ENCODE peak calls at places on chromosome 13, in five cellular contexts. C, X, R, F and P are unnamed samples. For H3K27me3, the result is how much of the 10 kb centered on the place peaks cover.

GRCh38 chr13:21326155-21327030 is 132.7 kb downstream of the ZDHHC20 start:
- DNase-seq in C (peak), R (peak), F (peak), X (peak), P (no peak)

GRCh38 chr13:84607614-84608013 is 725.3 kb upstream of the SLITRK1 start:
- DNase-seq in R (peak), F (no peak), C (no peak), X (no peak), P (no peak)

GRCh38 chr13:94607939-94608338 is 6.3 kb downstream of the GPR180 start:
- DNase-seq in R (no peak), X (no peak), F (no peak), C (no peak), P (no peak)

GRCh38 chr13:97321101-97321500 is 99.0 kb downstream of the MBNL2 start:
- DNase-seq in X (no peak), R (no peak), C (no peak), F (no peak), P (no peak)

GRCh38 chr13:44434441-44435141 is 61.0 kb downstream of the SERP2 start:
- DNase-seq in C (no peak), R (no peak), F (peak), X (no peak), P (peak)

GRCh38 chr13:21055016-21055415 is 6.4 kb downstream of the LATS2 start:
- DNase-seq in C (no peak), X (no peak), R (no peak), F (no peak), P (no peak)

GRCh38 chr13:40629678-40630384 is 36.6 kb downstream of the FOXO1 start:
- DNase-seq in X (no peak), R (no peak), C (no peak), F (no peak), P (no peak)

GRCh38 chr13:81025091-81025490 is 684.2 kb upstream of the SPRY2 start:
- DNase-seq in F (no peak), C (no peak), X (no peak), R (no peak), P (no peak)

GRCh38 chr13:32259116-32259515 is 56.0 kb downstream of the ZAR1L start:
- DNase-seq in C (no peak), X (no peak), R (no peak), F (no peak), P (no peak)

GRCh38 chr13:47598340-47598911 is 402.6 kb downstream of the SUCLA2 start:
- DNase-seq in X (no peak), F (no peak), C (no peak), R (no peak), P (no peak)

GRCh38 chr13:47592256-47592655 is 408.8 kb downstream of the SUCLA2 start:
- DNase-seq in C (no peak), R (no peak), X (no peak), F (no peak), P (no peak)

DNA sequence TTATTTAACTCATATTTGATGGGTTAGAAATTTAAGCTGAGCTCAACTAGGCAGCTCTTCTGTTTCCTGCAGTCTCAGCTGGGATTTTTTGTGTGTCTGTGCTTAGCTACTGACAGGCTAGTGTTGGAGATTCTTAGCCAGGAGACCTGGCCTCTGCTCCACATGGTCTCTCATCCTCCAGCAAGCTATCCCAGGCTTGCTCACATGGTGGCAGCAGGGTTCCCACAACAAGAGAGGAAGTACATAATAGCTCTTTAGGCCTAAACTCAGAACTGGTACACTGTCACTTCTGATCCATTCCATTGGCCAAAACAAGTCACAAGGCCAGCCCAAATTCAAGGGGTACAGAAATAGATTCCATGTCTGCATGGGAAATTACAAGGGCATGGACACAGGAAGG is 406.2 kb downstream of the SUCLA2 start:
- DNase-seq in F (no peak), C (no peak), R (no peak), X (peak), P (peak)
- TF ChIP-seq CTCF in F (no peak), C (no peak), R (no peak), X (peak), P (peak)

DNA sequence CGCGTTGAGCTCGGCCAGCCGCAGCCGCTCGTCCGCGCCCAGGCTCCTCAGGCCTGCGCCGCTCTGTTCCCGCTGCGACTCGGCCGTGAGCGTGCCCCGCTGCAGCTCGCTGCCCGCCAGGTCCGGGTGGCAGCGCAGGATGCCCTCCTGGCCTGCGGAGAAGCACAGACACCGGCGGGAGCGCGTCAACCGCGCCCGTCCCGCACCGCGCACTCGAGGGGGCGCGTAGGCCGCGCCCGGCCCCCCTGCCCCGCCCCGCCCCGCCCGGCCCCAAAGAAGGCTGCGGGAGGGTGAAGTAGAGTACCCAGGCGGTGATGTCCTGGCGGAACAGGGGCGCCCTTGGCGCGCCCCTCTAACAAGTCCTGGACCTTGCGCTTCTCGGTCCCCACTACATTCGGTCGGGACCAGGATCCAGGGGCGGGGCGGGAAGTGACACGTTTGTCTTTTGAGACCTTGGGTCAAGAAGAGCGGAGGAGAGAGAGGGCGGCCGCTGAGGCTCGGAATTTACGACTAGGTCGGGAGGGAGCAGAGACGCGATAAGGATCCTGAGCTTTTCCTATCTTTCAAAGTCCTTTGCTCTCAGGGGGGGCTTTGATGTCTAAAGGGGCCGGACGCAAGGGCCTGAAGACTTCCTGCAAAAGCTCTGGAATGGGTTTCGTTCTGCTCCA is 9.3 kb upstream of the CDX2 start:
- DNase-seq in X (peak), F (no peak), R (no peak), C (no peak), P (no peak)
- H3K27me3 ChIP-seq in X (half or more), F (half or more), R (under half), C (under half), P (half or more)

DNA sequence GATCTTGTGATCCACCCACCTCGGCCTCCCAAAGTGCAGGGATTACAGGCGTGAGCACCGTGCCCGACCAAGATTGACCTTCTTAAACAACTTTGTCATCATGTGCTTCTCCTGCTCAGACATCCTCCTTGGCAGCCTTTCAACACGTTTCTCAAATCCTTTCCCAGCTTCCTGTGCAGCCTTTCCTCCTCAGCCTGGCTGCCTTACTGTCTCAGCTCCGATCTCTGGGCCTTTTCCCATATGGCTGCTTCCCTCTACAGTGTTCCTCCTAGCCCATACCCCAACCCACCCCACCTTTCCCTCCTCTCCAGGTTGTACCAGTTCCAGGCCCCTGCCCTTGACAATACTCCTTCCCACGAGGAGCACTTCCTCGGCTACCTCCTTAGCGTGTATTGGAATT is 7.2 kb downstream of the PHF11 start:
- DNase-seq in X (no peak), R (no peak), F (no peak), C (no peak), P (no peak)
- TF ChIP-seq CTCF in X (no peak), R (no peak), F (no peak), C (no peak), P (no peak)

DNA sequence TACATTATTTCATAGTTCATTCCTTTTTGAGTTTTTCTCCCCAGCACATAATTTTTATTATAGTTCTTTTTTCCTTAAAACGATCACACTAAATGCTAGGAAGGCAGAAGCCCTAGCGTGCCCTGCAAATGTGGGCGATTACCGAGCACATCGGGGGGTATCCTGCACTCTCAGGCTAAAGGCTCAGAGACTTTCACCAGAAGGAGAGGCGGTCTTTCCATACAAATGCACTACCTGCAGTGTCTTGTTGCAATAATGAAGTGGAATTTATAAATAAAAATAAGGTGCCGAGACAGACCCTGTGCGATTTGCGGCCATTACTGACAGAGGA is 29.3 kb upstream of the SPACA7 start:
- DNase-seq in F (no peak), R (no peak), C (no peak), X (peak), P (peak)
- H3K27me3 ChIP-seq in F (under half), R (under half), C (under half), X (under half), P (half or more)

GRCh38 chr13:43023244-43023931 is at the start of gene DNAJC15:
- DNase-seq in C (peak), X (peak), R (peak), F (peak), P (peak)
- TF ChIP-seq CTCF in C (no peak), X (no peak), R (no peak), F (peak), P (no peak)

DNA sequence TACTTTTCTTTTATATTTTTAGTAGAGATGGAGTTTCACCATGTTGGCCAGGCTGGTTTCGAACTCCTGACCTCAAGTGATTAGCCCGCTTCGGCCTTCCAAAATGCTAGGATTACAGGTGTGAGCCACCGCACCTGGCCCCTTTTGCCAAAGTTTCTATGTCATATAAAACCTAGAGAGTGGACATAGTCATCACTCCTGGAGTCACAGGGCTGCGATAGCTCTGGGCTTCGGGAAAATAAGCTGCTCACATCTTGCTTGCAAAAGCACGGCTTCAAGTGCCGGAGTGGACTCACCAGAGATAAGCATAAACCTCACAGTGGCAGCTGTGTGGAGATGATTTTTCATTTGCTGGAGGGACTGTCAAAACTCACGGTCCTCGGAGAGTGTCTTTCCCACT is 171.2 kb downstream of the TEX29 start:
- DNase-seq in R (no peak), F (no peak), X (no peak), C (no peak), P (peak)
- H3K27me3 ChIP-seq in R (under half), F (under half), X (under half), C (under half), P (half or more)

GRCh38 chr13:46615888-46616531 is 63.0 kb downstream of the LRCH1 start:
- DNase-seq in R (no peak), C (no peak), X (no peak), F (no peak), P (no peak)

GRCh38 chr13:46612258-46612657 is 59.3 kb downstream of the LRCH1 start:
- DNase-seq in F (no peak), X (no peak), R (no peak), C (no peak), P (no peak)

GRCh38 chr13:46613409-46614049 is 60.6 kb downstream of the LRCH1 start:
- DNase-seq in C (no peak), X (no peak), F (no peak), R (no peak), P (no peak)

GRCh38 chr13:46617382-46617781 is 64.4 kb downstream of the LRCH1 start:
- DNase-seq in C (no peak), X (no peak), R (no peak), F (no peak), P (no peak)

GRCh38 chr13:46614582-46614981 is 61.6 kb downstream of the LRCH1 start:
- DNase-seq in X (no peak), C (no peak), R (no peak), F (no peak), P (no peak)
- TF ChIP-seq CTCF in X (no peak), C (no peak), R (no peak), F (no peak), P (no peak)

GRCh38 chr13:99995104-99995502 is 13.5 kb downstream of the ZIC2 start:
- DNase-seq in X (no peak), F (no peak), C (no peak), R (no peak), P (no peak)
- H3K27me3 ChIP-seq in X (half or more), F (half or more), C (half or more), R (under half), P (under half)

GRCh38 chr13:68810660-68811059 is 1297.0 kb upstream of the ATXN8OS start:
- DNase-seq in R (no peak), X (peak), C (no peak), F (no peak), P (no peak)
- TF ChIP-seq CTCF in R (no peak), X (peak), C (no peak), F (no peak), P (peak)

GRCh38 chr13:25420161-25420560 is 48.4 kb downstream of the ATP8A2 start:
- DNase-seq in X (no peak), R (no peak), C (no peak), F (no peak), P (no peak)

GRCh38 chr13:25423831-25424230 is 52.1 kb downstream of the ATP8A2 start:
- DNase-seq in R (no peak), X (no peak), C (no peak), F (no peak), P (no peak)

GRCh38 chr13:25421602-25422001 is 49.8 kb downstream of the ATP8A2 start:
- DNase-seq in X (no peak), R (no peak), C (no peak), F (no peak), P (no peak)

DNA sequence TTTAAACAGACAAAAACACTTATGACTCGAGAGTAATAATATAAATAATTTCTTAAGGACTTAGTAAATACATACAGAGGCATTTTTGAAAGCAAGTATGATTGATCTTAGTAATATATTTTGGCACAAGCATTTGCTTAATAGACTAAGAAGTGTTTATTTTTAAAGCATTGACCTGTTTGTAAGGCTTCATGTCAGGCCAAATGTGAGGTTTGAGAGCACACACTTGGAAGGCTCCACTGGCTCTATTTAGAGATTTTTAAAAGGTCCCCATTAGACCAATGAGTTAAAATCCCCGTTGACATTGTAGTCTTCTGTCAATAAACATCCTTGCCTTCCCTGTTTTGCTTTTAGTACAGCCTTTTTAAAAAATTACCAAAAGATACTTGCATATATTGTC is 50.4 kb downstream of the ATP8A2 start:
- DNase-seq in C (no peak), X (no peak), R (no peak), F (no peak), P (no peak)
- H3K27me3 ChIP-seq in C (under half), X (under half), R (under half), F (under half), P (under half)